ENCODE peak calls at places on chromosomes 6 and 20, in six cellular contexts. U is tibial artery, A is fibroblast of lung, D is IMR-90, B is left ventricle myocardium inferior, Z is uterus. S is an unnamed sample. For H3K4me1, the result is how much of the 10 kb centered on the place peaks cover.

GRCh38 chr6:138815797-138816528 is 20.1 kb downstream of the ECT2L start:
- DNase-seq in U (no peak), Z (no peak), D (peak), A (peak), B (no peak), S (peak)

GRCh38 chr20:8334641-8335040 is 202.6 kb downstream of the PLCB1 start:
- DNase-seq in B (no peak), D (no peak), Z (no peak), A (no peak), U (no peak), S (peak)

GRCh38 chr6:35034411-35035171 is 106.5 kb downstream of the TCP11 start:
- DNase-seq in D (no peak), U (no peak), Z (no peak), B (peak), A (peak), S (peak)

GRCh38 chr6:135181333-135182119 is 418 bp downstream of the MYB start:
- DNase-seq in A (peak), U (no peak), B (no peak), D (no peak), Z (no peak), S (peak)

GRCh38 chr6:41896280-41896679 is 1.1 kb upstream of the USP49 start:
- DNase-seq in Z (no peak), U (no peak), B (no peak), D (no peak), A (no peak), S (no peak)

GRCh38 chr6:1351381-1352008 is 37.9 kb upstream of the FOXF2 start:
- DNase-seq in Z (no peak), A (peak), B (no peak), D (no peak), U (no peak), S (no peak)

GRCh38 chr6:139380611-139381010 is 6.2 kb upstream of the CITED2 start:
- DNase-seq in Z (no peak), B (no peak), D (no peak), A (no peak), U (no peak), S (no peak)

GRCh38 chr6:128339635-128340436 is 180.6 kb downstream of the PTPRK start:
- DNase-seq in D (peak), A (peak), U (no peak), Z (no peak), B (no peak), S (peak)

GRCh38 chr6:169252805-169253189 is 849 bp downstream of the THBS2 start:
- DNase-seq in U (peak), D (no peak), B (no peak), Z (no peak), A (peak), S (no peak)

GRCh38 chr6:128492386-128492785 is 28.0 kb downstream of the PTPRK start:
- DNase-seq in A (peak), U (no peak), B (no peak), D (peak), Z (no peak), S (no peak)

GRCh38 chr6:41546475-41546865 is 289 bp downstream of the FOXP4 start:
- DNase-seq in Z (no peak), A (peak), U (no peak), B (no peak), D (no peak), S (peak)

GRCh38 chr6:1894954-1895353 is 285.2 kb downstream of the FOXC1 start:
- DNase-seq in B (no peak), D (no peak), U (peak), Z (no peak), A (no peak), S (peak)

GRCh38 chr6:5471044-5471443 is 209.7 kb downstream of the FARS2 start:
- DNase-seq in U (no peak), Z (peak), D (peak), B (peak), A (peak), S (peak)

GRCh38 chr6:20838113-20838512 is 303.9 kb downstream of the CDKAL1 start:
- DNase-seq in Z (no peak), B (no peak), A (no peak), U (no peak), D (no peak), S (no peak)

GRCh38 chr20:63577317-63577894 is 3.4 kb upstream of the HELZ2 start:
- DNase-seq in Z (no peak), A (no peak), U (no peak), B (peak), D (no peak), S (peak)

GRCh38 chr6:150182460-150183078 is 39.7 kb downstream of the PPP1R14C start:
- DNase-seq in U (no peak), A (no peak), B (no peak), Z (no peak), D (no peak), S (no peak)

GRCh38 chr6:151118453-151119123 is 121.2 kb upstream of the AKAP12 start:
- DNase-seq in A (no peak), Z (no peak), D (no peak), B (no peak), U (no peak), S (peak)

GRCh38 chr20:63290677-63291472 is 2.1 kb upstream of the COL20A1 start:
- DNase-seq in B (no peak), A (peak), Z (no peak), D (peak), U (no peak), S (peak)

GRCh38 chr6:87714093-87714809 is 12.2 kb upstream of the AKIRIN2 start:
- DNase-seq in B (no peak), Z (no peak), A (peak), D (peak), U (no peak), S (peak)

GRCh38 chr20:4082406-4083102 is 67.2 kb upstream of the RNF24 start:
- DNase-seq in U (peak), A (peak), B (peak), D (peak), Z (no peak), S (no peak)

GRCh38 chr6:13724174-13724573 is 12.5 kb upstream of the RANBP9 start:
- DNase-seq in B (no peak), D (no peak), U (no peak), Z (no peak), A (no peak), S (peak)

GRCh38 chr6:6910734-6911295 is 196.9 kb upstream of the RREB1 start:
- DNase-seq in B (no peak), Z (no peak), A (no peak), U (no peak), D (no peak), S (no peak)

GRCh38 chr20:57759724-57760123 is 49.9 kb upstream of the PMEPA1 start:
- DNase-seq in U (peak), A (no peak), Z (peak), D (no peak), B (no peak), S (no peak)

GRCh38 chr6:18269253-18269652 is 4.9 kb upstream of the DEK start:
- DNase-seq in B (no peak), A (peak), U (no peak), Z (no peak), D (peak), S (peak)

GRCh38 chr20:38872491-38873049 is 53.6 kb upstream of the FAM83D start:
- DNase-seq in B (no peak), Z (no peak), D (no peak), A (no peak), U (peak), S (no peak)

GRCh38 chr20:38873050-38873581 is 53.1 kb upstream of the FAM83D start:
- DNase-seq in B (no peak), Z (no peak), A (no peak), U (peak), D (no peak), S (peak)

GRCh38 chr20:38871560-38871953 is 54.7 kb upstream of the FAM83D start:
- DNase-seq in Z (no peak), A (no peak), B (no peak), D (no peak), U (no peak), S (no peak)

GRCh38 chr20:38872036-38872435 is 54.2 kb upstream of the FAM83D start:
- DNase-seq in B (no peak), A (no peak), U (peak), Z (no peak), D (no peak), S (peak)

DNA sequence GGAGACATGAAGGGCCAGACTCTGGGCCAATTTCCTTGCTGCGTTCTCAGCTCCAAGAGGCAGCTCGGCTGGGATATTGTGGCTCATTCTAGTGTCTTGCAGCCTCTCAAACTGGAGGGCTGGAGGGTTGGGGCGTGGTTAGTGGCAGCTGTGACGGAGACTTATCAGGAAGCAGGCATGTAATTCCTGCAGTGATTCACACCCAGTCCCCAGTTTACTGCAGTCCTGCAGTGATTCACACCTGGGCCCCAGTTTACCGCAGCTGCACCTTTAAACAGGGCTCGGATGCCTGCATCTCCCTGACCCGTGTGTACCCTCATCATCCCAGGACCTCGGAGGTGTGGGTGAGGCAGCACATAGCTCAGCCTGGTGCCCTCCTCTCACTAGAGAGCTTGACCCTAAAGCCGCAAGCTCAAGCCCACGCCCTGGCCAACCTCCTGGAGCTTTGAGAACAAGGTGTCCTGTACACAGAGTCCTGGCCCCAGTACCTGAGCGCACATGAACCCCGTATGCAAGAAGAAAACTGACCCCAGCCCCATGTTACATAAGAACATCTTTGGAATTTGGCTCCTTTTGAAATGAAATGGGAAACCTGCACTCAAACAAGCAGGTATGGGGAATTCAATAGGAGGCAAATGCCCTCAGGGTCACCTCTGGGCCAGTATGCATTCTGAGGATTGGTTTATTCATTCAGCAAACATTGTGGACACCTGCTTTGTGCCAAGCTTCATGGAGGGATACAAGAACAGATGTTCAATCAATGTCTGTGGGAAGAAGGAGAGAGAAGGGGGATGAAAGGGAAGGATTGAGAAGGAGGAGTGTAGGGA is 55.3 kb upstream of the FAM83D start:
- DNase-seq in U (peak), D (peak), Z (no peak), A (no peak), B (no peak), S (peak)
- H3K27ac ChIP-seq in U (no peak), D (no peak), Z (no peak), A (no peak), B (peak), S (peak)

GRCh38 chr6:136290406-136291010 is 862 bp upstream of the BCLAF1 start:
- DNase-seq in B (peak), A (peak), U (peak), Z (peak), D (peak), S (peak)

GRCh38 chr6:136289579-136290405 is at the start of gene BCLAF1:
- DNase-seq in A (peak), U (peak), D (peak), B (peak), Z (peak), S (peak)

GRCh38 chr6:136284909-136285308 is 4.7 kb downstream of the BCLAF1 start:
- DNase-seq in U (no peak), A (peak), B (no peak), Z (no peak), D (peak), S (no peak)

GRCh38 chr6:136289327-136289578 is 393 bp downstream of the BCLAF1 start:
- DNase-seq in U (peak), Z (peak), D (peak), B (peak), A (peak), S (peak)

DNA sequence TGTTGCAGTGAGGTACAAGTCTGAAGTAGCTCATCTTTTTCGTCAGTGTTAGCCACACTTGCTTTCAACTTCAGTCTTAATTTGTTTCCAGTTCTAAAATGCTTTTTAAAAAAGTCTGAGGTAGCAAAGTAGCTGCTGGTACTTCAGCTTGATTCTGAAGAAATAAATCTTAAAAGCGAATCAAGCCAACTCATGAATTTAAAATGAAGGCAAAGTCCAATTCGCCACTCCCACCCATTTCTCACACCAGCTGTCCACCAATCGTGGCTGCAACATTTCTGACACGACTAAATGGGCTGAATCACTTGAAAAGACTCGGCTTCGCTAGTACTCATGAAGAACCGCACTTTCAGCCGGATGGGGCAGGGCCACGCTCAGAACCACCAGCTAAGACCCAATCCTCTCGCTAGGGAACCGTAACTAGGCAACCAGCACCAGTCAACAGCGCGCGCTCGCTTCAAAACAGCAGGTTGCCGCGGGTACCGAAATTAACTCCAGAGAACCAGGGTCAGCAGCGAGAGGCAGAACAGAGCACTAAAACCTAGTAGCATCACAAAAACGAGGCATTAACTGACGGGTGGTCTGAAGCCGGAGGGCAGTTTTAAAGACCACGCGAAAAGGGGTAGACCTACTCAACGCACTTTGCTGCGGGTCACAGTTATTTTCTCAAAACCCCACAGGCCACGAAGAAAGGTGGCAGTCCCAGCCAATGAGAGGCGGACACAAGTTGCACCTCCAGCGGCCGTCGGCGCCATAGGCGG is 900 bp downstream of the BCLAF1 start:
- DNase-seq in D (peak), A (peak), U (peak), Z (peak), B (peak), S (peak)
- H3K4me1 ChIP-seq in D (under half), A (under half), U (under half), Z (under half), B (half or more), S (under half)

GRCh38 chr6:109315331-109316129 is 66.7 kb downstream of the CD164 start:
- DNase-seq in A (no peak), D (no peak), U (no peak), B (no peak), Z (no peak), S (no peak)
- H3K27ac ChIP-seq in A (no peak), D (no peak), U (no peak), B (no peak), Z (no peak), S (no peak)

GRCh38 chr6:3005077-3005476 is 5.4 kb downstream of the NQO2 start:
- DNase-seq in U (no peak), Z (no peak), D (no peak), A (no peak), B (no peak), S (no peak)

GRCh38 chr6:2999005-2999620 is 581 bp upstream of the NQO2 start:
- DNase-seq in U (no peak), A (peak), D (peak), B (no peak), Z (no peak), S (peak)

GRCh38 chr6:3001773-3002293 is 2.1 kb downstream of the NQO2 start:
- DNase-seq in U (no peak), A (peak), B (no peak), Z (no peak), D (peak), S (peak)

GRCh38 chr6:2999621-3000455 is at the start of gene NQO2:
- DNase-seq in B (peak), U (peak), Z (peak), D (peak), A (peak), S (peak)

GRCh38 chr6:3001146-3001772 is 1.6 kb downstream of the NQO2 start:
- DNase-seq in A (no peak), B (no peak), U (no peak), D (no peak), Z (no peak), S (no peak)
- H3K4me1 ChIP-seq in A (under half), B (under half), U (under half), D (under half), Z (under half), S (under half)

GRCh38 chr20:32479697-32480140 is 105.4 kb downstream of the NOL4L start:
- DNase-seq in D (no peak), Z (no peak), A (no peak), B (peak), U (no peak), S (peak)

GRCh38 chr20:32477594-32478512 is 107.3 kb downstream of the NOL4L start:
- DNase-seq in D (no peak), U (no peak), B (peak), Z (no peak), A (no peak), S (peak)

GRCh38 chr20:32478576-32478975 is 106.6 kb downstream of the NOL4L start:
- DNase-seq in D (no peak), Z (no peak), A (no peak), B (no peak), U (no peak), S (no peak)

GRCh38 chr20:32480361-32481199 is 104.6 kb downstream of the NOL4L start:
- DNase-seq in Z (no peak), U (no peak), D (peak), B (peak), A (no peak), S (peak)

DNA sequence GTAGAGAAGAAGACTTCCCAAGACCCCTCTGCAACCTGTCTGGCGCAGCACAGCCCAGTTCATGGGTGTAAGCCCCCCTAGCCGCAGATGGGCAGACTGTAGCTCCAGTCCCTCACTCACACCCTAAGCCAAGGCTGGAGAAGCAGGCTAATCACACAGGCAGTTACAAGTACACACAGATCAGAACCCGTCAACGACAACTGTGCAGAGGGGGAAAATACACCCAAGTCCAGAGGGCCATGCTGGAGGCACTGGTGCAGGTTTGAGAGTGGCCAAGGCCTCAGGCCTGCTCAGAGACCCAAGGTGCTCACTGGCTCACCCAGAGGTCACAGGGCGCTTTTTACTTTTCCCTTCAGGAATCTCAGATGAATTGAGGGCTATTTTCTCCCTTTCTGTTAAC is 106.1 kb downstream of the NOL4L start:
- DNase-seq in Z (no peak), D (no peak), A (no peak), B (no peak), U (no peak), S (peak)
- H3K27ac ChIP-seq in Z (no peak), D (no peak), A (no peak), B (no peak), U (no peak), S (peak)

DNA sequence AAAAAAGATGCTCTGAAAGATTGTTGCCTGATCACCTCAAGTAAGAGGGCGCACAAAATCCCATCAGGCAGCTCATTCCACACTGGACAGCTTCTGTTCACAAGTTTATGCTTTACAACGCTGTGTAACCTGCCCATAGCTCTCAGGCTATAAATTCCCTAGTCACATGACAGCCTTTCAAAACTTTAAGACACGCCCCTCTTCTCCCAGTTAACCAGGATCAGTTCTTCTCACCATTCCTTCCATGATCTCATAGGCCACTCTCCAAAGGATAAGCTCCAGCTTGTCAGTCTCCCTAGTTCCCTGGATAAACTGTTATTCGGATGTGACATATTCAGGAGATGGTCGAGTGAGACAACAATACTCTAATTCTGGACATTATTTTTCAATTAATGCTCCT is 15.0 kb downstream of the ADNP start:
- DNase-seq in Z (no peak), U (no peak), A (peak), B (no peak), D (peak), S (peak)
- H3K4me1 ChIP-seq in Z (under half), U (half or more), A (under half), B (half or more), D (under half), S (under half)

GRCh38 chr6:25038300-25038699 is 102.5 kb upstream of the RIPOR2 start:
- DNase-seq in B (no peak), D (no peak), A (no peak), U (no peak), Z (no peak), S (no peak)

GRCh38 chr6:25038992-25039391 is 103.2 kb upstream of the RIPOR2 start:
- DNase-seq in A (no peak), D (no peak), B (no peak), U (no peak), Z (no peak), S (no peak)

GRCh38 chr6:25034477-25034876 is 98.7 kb upstream of the RIPOR2 start:
- DNase-seq in U (no peak), Z (no peak), D (no peak), B (no peak), A (no peak), S (no peak)

GRCh38 chr6:25035451-25036435 is 100.0 kb upstream of the RIPOR2 start:
- DNase-seq in B (no peak), Z (no peak), U (no peak), A (no peak), D (no peak), S (no peak)

DNA sequence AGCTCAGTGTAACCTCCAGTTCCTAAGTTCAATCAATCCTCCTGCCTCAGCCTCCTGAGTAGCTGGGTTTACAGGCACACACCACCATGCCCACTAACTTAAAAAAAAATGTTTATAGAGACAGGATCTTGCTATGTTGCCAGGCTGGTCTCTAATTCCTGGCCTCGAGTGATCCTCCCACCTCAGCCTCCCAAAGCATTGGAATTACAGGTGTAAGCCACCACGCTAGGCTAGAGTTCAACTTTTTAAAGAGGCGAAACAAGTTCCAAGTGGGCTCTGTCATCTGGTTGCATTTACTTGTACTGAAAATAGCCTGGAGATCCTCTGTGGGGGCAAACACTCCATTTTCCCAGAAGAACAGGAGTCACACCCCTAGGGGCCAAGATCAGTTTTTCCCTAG is 100.7 kb upstream of the RIPOR2 start:
- DNase-seq in D (no peak), Z (no peak), B (no peak), U (no peak), A (no peak), S (no peak)
- H3K27ac ChIP-seq in D (no peak), Z (no peak), B (no peak), U (no peak), A (no peak), S (no peak)

GRCh38 chr6:108294787-108295625 is at the start of gene AFG1L:
- DNase-seq in Z (peak), D (peak), A (peak), U (peak), B (peak), S (peak)
- H3K4me1 ChIP-seq in Z (under half), D (under half), A (under half), U (under half), B (under half), S (under half)

S was measured in small intestine.